ENCODE peak calls at places on chromosomes 13 and 19, in nine cellular contexts. S is GM23248, U is endodermal cell, B is foreskin fibroblast, I is heart left ventricle, Z is AG04450, Q is fibroblast of the aortic adventitia, V is heart right ventricle, N is fibroblast of mammary gland. J is an unnamed sample.

GRCh38 chr19:12751635-12752034 is at the start of gene BEST2:
- DNase-seq in B (no peak), I (no peak), Z (no peak), N (no peak), S (no peak), V (no peak), U (peak), Q (no peak), J (peak)

GRCh38 chr19:28737021-28737525 is 475.9 kb downstream of the UQCRFS1 start:
- DNase-seq in Q (peak), S (peak), V (no peak), I (no peak), B (peak), Z (peak), U (no peak), N (peak), J (no peak)

GRCh38 chr19:17092696-17093095 is 17.1 kb downstream of the MYO9B start:
- DNase-seq in I (no peak), Z (no peak), N (no peak), B (no peak), U (no peak), S (no peak), V (no peak), Q (no peak), J (no peak)

GRCh38 chr19:40335855-40336700 is 12.1 kb downstream of the C19orf47 start:
- DNase-seq in V (no peak), Q (no peak), N (no peak), U (no peak), S (peak), Z (no peak), B (no peak), I (no peak), J (no peak)

GRCh38 chr19:4445963-4446668 is 11.5 kb downstream of the UBXN6 start:
- DNase-seq in V (no peak), B (no peak), S (no peak), N (no peak), Q (no peak), Z (no peak), I (no peak), U (peak), J (no peak)

GRCh38 chr13:32134241-32134801 is 102.7 kb downstream of the FRY start:
- DNase-seq in S (peak), B (peak), I (no peak), Q (peak), Z (no peak), U (no peak), V (no peak), N (peak), J (no peak)

GRCh38 chr19:48378194-48378570 is 13.2 kb downstream of the KDELR1 start:
- DNase-seq in U (no peak), N (no peak), V (no peak), B (no peak), I (no peak), Q (no peak), Z (no peak), S (no peak), J (no peak)

GRCh38 chr13:23657056-23657455 is 86.8 kb downstream of the TNFRSF19 start:
- DNase-seq in U (no peak), V (no peak), B (no peak), S (no peak), N (peak), Z (no peak), I (no peak), Q (no peak), J (no peak)

GRCh38 chr19:32018014-32018413 is 327.4 kb upstream of the ZNF507 start:
- DNase-seq in U (no peak), N (peak), Z (no peak), Q (no peak), V (no peak), I (no peak), S (peak), B (peak), J (no peak)

GRCh38 chr13:99144306-99144705 is 56.3 kb upstream of the UBAC2 start:
- DNase-seq in U (no peak), V (no peak), I (no peak), N (no peak), B (no peak), S (no peak), Z (no peak), Q (no peak), J (no peak)

GRCh38 chr19:6215701-6216235 is 64.0 kb downstream of the MLLT1 start:
- DNase-seq in B (no peak), S (no peak), N (no peak), Z (no peak), U (no peak), V (no peak), I (peak), Q (no peak), J (peak)

GRCh38 chr13:73465629-73465974 is 406.8 kb downstream of the KLF5 start:
- DNase-seq in Z (no peak), V (no peak), S (peak), N (peak), U (no peak), Q (peak), B (peak), I (no peak), J (peak)

GRCh38 chr13:57716295-57716694 is 84.8 kb downstream of the PCDH17 start:
- DNase-seq in N (no peak), I (no peak), S (no peak), B (no peak), Z (no peak), V (no peak), Q (no peak), U (peak), J (no peak)

GRCh38 chr19:29690842-29691241 is 24.2 kb downstream of the C19orf12 start:
- DNase-seq in S (peak), V (no peak), N (peak), I (no peak), Q (peak), B (peak), U (peak), Z (no peak), J (peak)

GRCh38 chr13:71799320-71799719 is 67.7 kb downstream of the DACH1 start:
- DNase-seq in U (no peak), B (no peak), V (no peak), N (no peak), S (no peak), Q (no peak), Z (no peak), I (no peak), J (no peak)

GRCh38 chr19:43300206-43300605 is 30.9 kb upstream of the PSG9 start:
- DNase-seq in N (no peak), Z (no peak), V (no peak), S (no peak), I (no peak), U (no peak), Q (no peak), B (no peak), J (no peak)

GRCh38 chr13:74129500-74130144 is 4.6 kb downstream of the KLF12 start:
- DNase-seq in S (peak), V (no peak), N (peak), Q (peak), I (no peak), U (no peak), Z (no peak), B (peak), J (no peak)

GRCh38 chr13:28761586-28761985 is 42.8 kb upstream of the SLC46A3 start:
- DNase-seq in N (peak), B (peak), Z (no peak), V (no peak), U (no peak), S (peak), Q (no peak), I (no peak), J (no peak)

GRCh38 chr19:3359850-3360493 is 6.4 kb upstream of the NFIC start:
- DNase-seq in U (peak), Z (no peak), Q (no peak), V (no peak), I (peak), S (peak), B (peak), N (no peak), J (peak)

GRCh38 chr19:43983912-43984686 is at the start of gene ZNF155:
- DNase-seq in Z (peak), I (peak), Q (peak), S (peak), U (peak), B (peak), N (peak), V (peak), J (peak)

GRCh38 chr13:92251815-92252214 is 853.4 kb downstream of the GPC5 start:
- DNase-seq in S (no peak), V (no peak), U (no peak), Z (no peak), Q (no peak), B (no peak), I (no peak), N (no peak), J (no peak)
- H3K4me3 ChIP-seq in S (no peak), V (no peak), U (no peak), Z (no peak), Q (no peak), B (no peak), I (no peak), N (no peak), J (no peak)

DNA sequence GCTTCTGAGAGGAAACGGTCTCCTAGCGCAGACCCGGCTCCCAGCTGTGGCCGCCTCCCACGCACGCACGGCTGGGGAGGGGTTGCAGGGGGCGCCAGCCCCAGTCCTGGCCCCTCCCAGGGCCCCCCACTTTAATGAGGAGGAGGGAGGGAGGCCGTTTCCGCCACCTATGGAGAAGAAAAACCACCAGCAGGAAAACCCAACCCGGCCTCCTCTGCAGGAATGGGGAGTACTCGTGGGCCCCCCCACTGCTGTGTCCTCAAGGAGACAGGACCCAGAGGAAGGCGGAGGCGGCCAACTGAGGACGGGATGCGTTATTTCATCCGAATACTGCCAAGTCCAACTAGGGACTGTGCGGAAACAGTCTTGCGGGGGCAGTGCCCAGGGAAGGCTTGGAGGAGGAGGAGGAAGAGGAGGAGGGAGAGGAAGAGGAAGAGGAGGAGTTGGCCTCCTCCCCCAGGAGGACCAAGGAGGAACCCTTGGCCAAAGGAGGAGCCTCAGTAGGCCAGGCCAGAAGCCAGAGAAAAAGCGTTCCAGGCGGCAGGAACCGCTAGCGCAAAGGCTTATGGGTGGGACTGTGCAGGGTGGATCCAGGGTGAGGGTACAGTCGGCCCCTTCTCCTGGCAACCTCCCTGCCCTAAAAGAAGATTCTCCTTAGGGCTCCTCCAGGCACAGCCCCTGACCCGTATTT is 3.9 kb upstream of the SSBP4 start:
- DNase-seq in V (peak), Z (no peak), N (peak), Q (peak), I (peak), B (peak), S (peak), U (no peak), J (peak)
- H3K4me3 ChIP-seq in V (peak), Z (peak), N (peak), Q (peak), I (peak), B (peak), S (peak), U (no peak), J (no peak)

DNA sequence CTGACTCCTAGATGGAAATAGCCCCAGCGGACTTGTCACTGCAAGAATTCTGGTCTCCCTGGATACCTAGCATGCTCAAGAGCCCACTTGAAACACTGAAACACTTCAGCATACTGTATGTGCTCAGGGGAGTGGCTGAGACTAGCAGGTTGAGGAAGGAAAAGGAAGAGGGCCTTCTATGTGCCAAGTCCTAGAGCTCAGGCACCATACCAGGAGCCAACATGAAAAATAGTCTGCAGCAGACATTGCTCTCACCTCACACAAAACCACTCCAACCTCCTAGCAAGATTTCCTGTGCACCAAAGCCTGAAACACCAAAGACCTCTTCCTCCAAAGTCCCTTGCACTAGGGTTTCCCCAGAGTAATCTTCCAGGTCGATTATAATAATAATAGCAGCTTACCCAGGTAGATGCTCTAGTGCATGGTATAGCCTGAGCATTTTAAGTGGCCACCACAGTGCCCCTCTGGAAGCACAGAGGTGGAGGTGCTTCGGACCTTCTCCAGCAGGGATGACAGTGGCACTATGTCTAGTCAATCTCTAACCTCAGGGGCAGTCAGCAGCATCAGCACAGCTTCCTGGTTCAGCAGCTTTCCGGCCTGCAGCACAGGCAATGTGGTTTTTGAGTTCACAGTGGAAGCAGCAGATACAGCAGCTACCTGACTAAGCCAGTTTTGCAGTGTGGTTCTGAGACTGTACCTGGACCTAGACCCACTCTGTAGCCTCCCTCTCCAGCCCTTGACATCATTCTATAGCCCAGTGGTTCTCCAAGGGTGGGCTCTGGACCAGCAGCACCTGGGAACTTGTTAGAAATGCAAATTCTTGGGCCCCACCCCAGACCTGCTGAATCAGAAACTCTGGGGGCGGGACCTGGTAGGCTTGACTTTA is 45.6 kb upstream of the UBE2L5 start:
- DNase-seq in N (no peak), I (no peak), Q (no peak), B (no peak), U (no peak), Z (no peak), S (no peak), V (no peak), J (peak)
- H3K4me3 ChIP-seq in N (no peak), I (no peak), Q (no peak), B (no peak), U (no peak), Z (no peak), S (no peak), V (peak), J (no peak)

DNA sequence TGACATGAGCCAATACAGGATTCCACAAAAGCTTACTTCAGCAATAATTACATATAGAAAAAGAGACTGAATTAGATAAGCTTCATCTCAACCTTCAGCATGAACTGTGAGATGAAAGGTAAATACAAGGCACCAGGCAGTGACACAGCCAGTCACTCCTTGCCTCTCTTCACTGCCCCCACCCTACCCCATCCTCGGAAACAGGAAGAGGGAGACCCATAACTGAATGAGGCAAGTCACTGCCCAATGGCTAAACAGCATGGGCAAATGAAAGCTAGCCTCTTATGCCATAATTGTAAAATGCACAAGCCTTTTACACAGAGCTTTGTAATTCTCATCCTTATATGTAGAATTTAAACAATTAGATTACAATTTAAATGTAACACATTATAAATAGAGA is 1.7 kb downstream of the ZNF160 start:
- DNase-seq in Z (no peak), I (no peak), S (peak), U (no peak), N (peak), Q (no peak), B (peak), V (no peak), J (no peak)
- H3K4me3 ChIP-seq in Z (peak), I (peak), S (peak), U (peak), N (no peak), Q (peak), B (peak), V (peak), J (no peak)

GRCh38 chr13:90427322-90428272 is 919.9 kb upstream of the MIR17HG start:
- DNase-seq in V (no peak), I (peak), B (no peak), N (no peak), U (peak), Z (no peak), S (no peak), Q (no peak), J (no peak)

GRCh38 chr13:90430127-90430526 is 917.4 kb upstream of the MIR17HG start:
- DNase-seq in U (no peak), S (no peak), Q (no peak), N (peak), V (no peak), I (no peak), Z (no peak), B (no peak), J (no peak)

DNA sequence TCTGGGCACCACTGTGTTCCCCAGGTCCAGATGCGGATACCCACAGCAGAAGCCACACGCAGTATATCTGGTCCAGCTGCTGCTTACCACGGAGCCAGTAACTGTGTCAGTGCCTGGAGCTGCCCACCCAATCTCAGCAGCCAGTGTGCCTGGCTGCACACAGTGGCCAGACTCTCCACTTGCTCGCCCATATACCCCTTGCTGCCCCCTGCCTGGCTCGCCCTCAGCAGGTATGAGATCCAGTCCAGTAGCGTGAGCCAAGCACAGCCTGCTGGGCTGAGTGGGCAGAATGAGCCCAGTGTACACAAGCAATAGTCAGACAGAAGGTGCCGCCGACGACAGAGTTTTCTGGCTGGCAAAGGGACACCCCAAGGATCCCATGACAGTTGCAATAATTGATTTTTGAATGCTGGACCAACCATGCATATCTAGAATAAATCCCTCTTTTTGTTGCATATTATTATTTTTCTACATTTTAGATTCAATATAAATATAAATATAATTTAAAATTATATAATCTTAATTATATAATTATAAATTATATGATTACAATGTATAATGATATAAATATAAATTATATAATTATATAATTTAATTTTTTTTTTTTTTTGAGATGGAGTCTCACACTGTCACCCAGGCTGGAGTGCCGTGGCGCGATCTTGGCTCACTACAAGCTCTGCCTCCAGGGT is 918.8 kb upstream of the MIR17HG start:
- DNase-seq in S (no peak), I (no peak), Q (no peak), V (no peak), Z (no peak), B (no peak), U (no peak), N (no peak), J (no peak)
- H3K4me3 ChIP-seq in S (no peak), I (no peak), Q (no peak), V (no peak), Z (no peak), B (no peak), U (no peak), N (no peak), J (no peak)